ENCODE peak calls at places on chromosomes 12 and 14, in five cellular contexts. One of them, this sample, is unnamed.

GRCh38 chr14:32702571-32702970 is 236.1 kb upstream of the NPAS3 start:
- DNase-seq in Caco-2: no peak
- DNase-seq in NCI-H1436: no peak
- DNase-seq in GM19239: no peak
- DNase-seq in HEK293T: no peak
- DNase-seq in this sample: no peak

GRCh38 chr14:55715889-55716288 is 135.9 kb downstream of the KTN1 start:
- DNase-seq in Caco-2: no peak
- DNase-seq in NCI-H1436: no peak
- DNase-seq in GM19239: no peak
- DNase-seq in HEK293T: no peak
- DNase-seq in this sample: no peak

GRCh38 chr14:65354715-65355114 is 57.8 kb upstream of the FUT8 start:
- DNase-seq in Caco-2: no peak
- DNase-seq in NCI-H1436: no peak
- DNase-seq in GM19239: no peak
- DNase-seq in HEK293T: no peak
- DNase-seq in this sample: no peak

GRCh38 chr14:55071870-55072640 is 20.6 kb downstream of the MAPK1IP1L start:
- DNase-seq in Caco-2: no peak
- DNase-seq in NCI-H1436: no peak
- DNase-seq in GM19239: no peak
- DNase-seq in HEK293T: no peak
- DNase-seq in this sample: no peak

GRCh38 chr12:68899251-68899771 is 33.7 kb downstream of the CPM start:
- DNase-seq in Caco-2: no peak
- DNase-seq in NCI-H1436: no peak
- DNase-seq in GM19239: no peak
- DNase-seq in HEK293T: no peak
- DNase-seq in this sample: no peak

GRCh38 chr12:92722897-92723296 is 20.1 kb downstream of the PLEKHG7 start:
- DNase-seq in Caco-2: no peak
- DNase-seq in NCI-H1436: no peak
- DNase-seq in GM19239: no peak
- DNase-seq in HEK293T: no peak
- DNase-seq in this sample: no peak

GRCh38 chr12:19744760-19745218 is 305.5 kb downstream of the AEBP2 start:
- DNase-seq in Caco-2: no peak
- DNase-seq in NCI-H1436: no peak
- DNase-seq in GM19239: no peak
- DNase-seq in HEK293T: no peak
- DNase-seq in this sample: no peak

GRCh38 chr12:113766880-113767878 is 198.9 kb downstream of the RBM19 start:
- DNase-seq in Caco-2: peak
- DNase-seq in NCI-H1436: no peak
- DNase-seq in GM19239: no peak
- DNase-seq in HEK293T: no peak
- DNase-seq in this sample: no peak

GRCh38 chr14:95140060-95140858 is 17.1 kb downstream of the DICER1 start:
- DNase-seq in Caco-2: no peak
- DNase-seq in NCI-H1436: no peak
- DNase-seq in GM19239: no peak
- DNase-seq in HEK293T: no peak
- DNase-seq in this sample: no peak

GRCh38 chr14:60092516-60092915 is 793 bp downstream of the PCNX4 start:
- DNase-seq in Caco-2: no peak
- DNase-seq in NCI-H1436: no peak
- DNase-seq in GM19239: no peak
- DNase-seq in HEK293T: peak
- DNase-seq in this sample: no peak

GRCh38 chr14:91280129-91280528 is 35.6 kb upstream of the GPR68 start:
- DNase-seq in Caco-2: no peak
- DNase-seq in NCI-H1436: no peak
- DNase-seq in GM19239: no peak
- DNase-seq in HEK293T: no peak
- DNase-seq in this sample: no peak

This sample was measured in NCI-H1930.